ENCODE peak calls at places on chromosomes 2 and 18, in four cellular contexts. One of them, this sample, is unnamed.

GRCh38 chr18:26547302-26548143 is 830 bp downstream of the KCTD1 start:
- DNase-seq in H4: no peak
- DNase-seq in stimulated activated naive B cell treated with anti-CD40 and anti-IgM and Interleukin-4, amounts not matched to agents 10 μg/mL and 1 μg/mL and 100 μg/mL, for 72 hours: peak
- DNase-seq in hepatic stellate cell: peak
- DNase-seq in this sample: peak

GRCh38 chr2:47179325-47179724 is 24.2 kb upstream of the STPG4 start:
- DNase-seq in stimulated activated naive B cell treated with anti-CD40 and anti-IgM and Interleukin-4, amounts not matched to agents 10 μg/mL and 1 μg/mL and 100 μg/mL, for 72 hours: no peak
- DNase-seq in hepatic stellate cell: no peak
- DNase-seq in H4: no peak
- DNase-seq in this sample: no peak

GRCh38 chr2:96095116-96095636 is 21.2 kb downstream of the ADRA2B start:
- DNase-seq in H4: no peak
- DNase-seq in hepatic stellate cell: no peak
- DNase-seq in stimulated activated naive B cell treated with anti-CD40 and anti-IgM and Interleukin-4, amounts not matched to agents 10 μg/mL and 1 μg/mL and 100 μg/mL, for 72 hours: no peak
- DNase-seq in this sample: no peak

GRCh38 chr2:55620123-55620779 is 2.8 kb upstream of the PPP4R3B start:
- DNase-seq in H4: peak
- DNase-seq in stimulated activated naive B cell treated with anti-CD40 and anti-IgM and Interleukin-4, amounts not matched to agents 10 μg/mL and 1 μg/mL and 100 μg/mL, for 72 hours: no peak
- DNase-seq in hepatic stellate cell: no peak
- DNase-seq in this sample: peak

GRCh38 chr2:21916934-21917522 is 793.3 kb downstream of the TDRD15 start:
- DNase-seq in hepatic stellate cell: peak
- DNase-seq in H4: no peak
- DNase-seq in stimulated activated naive B cell treated with anti-CD40 and anti-IgM and Interleukin-4, amounts not matched to agents 10 μg/mL and 1 μg/mL and 100 μg/mL, for 72 hours: no peak
- DNase-seq in this sample: no peak

GRCh38 chr18:4352746-4353522 is 102.2 kb downstream of the DLGAP1 start:
- DNase-seq in H4: no peak
- DNase-seq in stimulated activated naive B cell treated with anti-CD40 and anti-IgM and Interleukin-4, amounts not matched to agents 10 μg/mL and 1 μg/mL and 100 μg/mL, for 72 hours: no peak
- DNase-seq in hepatic stellate cell: no peak
- DNase-seq in this sample: no peak

GRCh38 chr2:54955674-54956391 is 94.4 kb downstream of the RTN4 start:
- DNase-seq in hepatic stellate cell: no peak
- DNase-seq in stimulated activated naive B cell treated with anti-CD40 and anti-IgM and Interleukin-4, amounts not matched to agents 10 μg/mL and 1 μg/mL and 100 μg/mL, for 72 hours: no peak
- DNase-seq in H4: no peak
- DNase-seq in this sample: no peak

GRCh38 chr2:237456200-237456731 is 30.8 kb upstream of the MLPH start:
- DNase-seq in hepatic stellate cell: peak
- DNase-seq in H4: peak
- DNase-seq in stimulated activated naive B cell treated with anti-CD40 and anti-IgM and Interleukin-4, amounts not matched to agents 10 μg/mL and 1 μg/mL and 100 μg/mL, for 72 hours: no peak
- DNase-seq in this sample: no peak

GRCh38 chr2:227407601-227408089 is 19.9 kb upstream of the SCYGR1 start:
- DNase-seq in H4: peak
- DNase-seq in hepatic stellate cell: no peak
- DNase-seq in stimulated activated naive B cell treated with anti-CD40 and anti-IgM and Interleukin-4, amounts not matched to agents 10 μg/mL and 1 μg/mL and 100 μg/mL, for 72 hours: no peak
- DNase-seq in this sample: no peak

GRCh38 chr2:150485114-150485870 is 2.2 kb downstream of the RND3 start:
- DNase-seq in hepatic stellate cell: peak
- DNase-seq in stimulated activated naive B cell treated with anti-CD40 and anti-IgM and Interleukin-4, amounts not matched to agents 10 μg/mL and 1 μg/mL and 100 μg/mL, for 72 hours: no peak
- DNase-seq in H4: peak
- DNase-seq in this sample: peak

GRCh38 chr2:83584674-83585073 is 874.4 kb downstream of the SUCLG1 start:
- DNase-seq in hepatic stellate cell: no peak
- DNase-seq in stimulated activated naive B cell treated with anti-CD40 and anti-IgM and Interleukin-4, amounts not matched to agents 10 μg/mL and 1 μg/mL and 100 μg/mL, for 72 hours: no peak
- DNase-seq in H4: no peak
- DNase-seq in this sample: no peak

GRCh38 chr2:212979046-212979612 is 172.3 kb downstream of the IKZF2 start:
- DNase-seq in stimulated activated naive B cell treated with anti-CD40 and anti-IgM and Interleukin-4, amounts not matched to agents 10 μg/mL and 1 μg/mL and 100 μg/mL, for 72 hours: no peak
- DNase-seq in hepatic stellate cell: no peak
- DNase-seq in H4: no peak
- DNase-seq in this sample: no peak

GRCh38 chr2:199261936-199262335 is 195.8 kb downstream of the SATB2 start:
- DNase-seq in stimulated activated naive B cell treated with anti-CD40 and anti-IgM and Interleukin-4, amounts not matched to agents 10 μg/mL and 1 μg/mL and 100 μg/mL, for 72 hours: no peak
- DNase-seq in H4: no peak
- DNase-seq in hepatic stellate cell: no peak
- DNase-seq in this sample: no peak

GRCh38 chr18:32346667-32347066 is 124.0 kb downstream of the GAREM1 start:
- DNase-seq in stimulated activated naive B cell treated with anti-CD40 and anti-IgM and Interleukin-4, amounts not matched to agents 10 μg/mL and 1 μg/mL and 100 μg/mL, for 72 hours: no peak
- DNase-seq in hepatic stellate cell: no peak
- DNase-seq in H4: no peak
- DNase-seq in this sample: no peak

GRCh38 chr18:48779462-48779861 is 171.3 kb downstream of the SMAD7 start:
- DNase-seq in H4: no peak
- DNase-seq in hepatic stellate cell: no peak
- DNase-seq in stimulated activated naive B cell treated with anti-CD40 and anti-IgM and Interleukin-4, amounts not matched to agents 10 μg/mL and 1 μg/mL and 100 μg/mL, for 72 hours: no peak
- DNase-seq in this sample: no peak

GRCh38 chr2:237876056-237876439 is 16.6 kb downstream of the RAMP1 start:
- DNase-seq in H4: no peak
- DNase-seq in hepatic stellate cell: no peak
- DNase-seq in stimulated activated naive B cell treated with anti-CD40 and anti-IgM and Interleukin-4, amounts not matched to agents 10 μg/mL and 1 μg/mL and 100 μg/mL, for 72 hours: no peak
- DNase-seq in this sample: no peak

GRCh38 chr2:208265371-208265806 is 666 bp upstream of the PIKFYVE start:
- DNase-seq in hepatic stellate cell: peak
- DNase-seq in stimulated activated naive B cell treated with anti-CD40 and anti-IgM and Interleukin-4, amounts not matched to agents 10 μg/mL and 1 μg/mL and 100 μg/mL, for 72 hours: peak
- DNase-seq in H4: no peak
- DNase-seq in this sample: peak

GRCh38 chr2:75053484-75054112 is 95.2 kb downstream of the POLE4 start:
- DNase-seq in hepatic stellate cell: peak
- DNase-seq in H4: peak
- DNase-seq in stimulated activated naive B cell treated with anti-CD40 and anti-IgM and Interleukin-4, amounts not matched to agents 10 μg/mL and 1 μg/mL and 100 μg/mL, for 72 hours: peak
- DNase-seq in this sample: peak

GRCh38 chr2:49403722-49404507 is 249.6 kb upstream of the FSHR start:
- DNase-seq in stimulated activated naive B cell treated with anti-CD40 and anti-IgM and Interleukin-4, amounts not matched to agents 10 μg/mL and 1 μg/mL and 100 μg/mL, for 72 hours: no peak
- DNase-seq in H4: no peak
- DNase-seq in hepatic stellate cell: no peak
- DNase-seq in this sample: no peak

GRCh38 chr18:27315001-27315400 is 129.9 kb upstream of the CHST9 start:
- DNase-seq in H4: peak
- DNase-seq in hepatic stellate cell: no peak
- DNase-seq in stimulated activated naive B cell treated with anti-CD40 and anti-IgM and Interleukin-4, amounts not matched to agents 10 μg/mL and 1 μg/mL and 100 μg/mL, for 72 hours: no peak
- DNase-seq in this sample: no peak

This sample was measured in germinal center.